ENCODE peak calls at places on chromosomes 2 and 18, in four cellular contexts. F, I, R and Z are unnamed samples.

GRCh38 chr2:137123241-137123640 is 357.9 kb downstream of the THSD7B start:
- DNase-seq in F (no peak), I (no peak), R (no peak), Z (no peak)

GRCh38 chr2:7795358-7796199 is 878.4 kb downstream of the RNF144A start:
- DNase-seq in F (no peak), I (no peak), R (peak; percentile 56), Z (no peak)

GRCh38 chr2:151795646-151796240 is 32.5 kb downstream of the ARL5A start:
- DNase-seq in F (no peak), I (no peak), R (no peak), Z (no peak)

GRCh38 chr2:127577208-127577475 is 41.7 kb downstream of the MYO7B start:
- DNase-seq in F (no peak), I (no peak), R (no peak), Z (peak; percentile 1)

GRCh38 chr2:144490857-144491256 is 29.1 kb downstream of the ZEB2 start:
- DNase-seq in F (no peak), I (no peak), R (no peak), Z (no peak)

GRCh38 chr18:69397096-69397495 is 3.6 kb upstream of the DOK6 start:
- DNase-seq in F (no peak), I (no peak), R (peak; percentile 7), Z (no peak)

GRCh38 chr2:234703258-234703657 is 206.4 kb upstream of the ARL4C start:
- DNase-seq in F (no peak), I (no peak), R (no peak), Z (no peak)

GRCh38 chr18:8882632-8883408 is 177.5 kb downstream of the MTCL1 start:
- DNase-seq in F (no peak), I (no peak), R (peak; percentile 37), Z (no peak)

GRCh38 chr2:151777911-151778310 is 43.6 kb upstream of the NEB start:
- DNase-seq in F (no peak), I (no peak), R (no peak), Z (no peak)

GRCh38 chr2:221389909-221390308 is 182.2 kb downstream of the EPHA4 start:
- DNase-seq in F (no peak), I (no peak), R (no peak), Z (no peak)

GRCh38 chr2:72367530-72368225 is 220.0 kb upstream of the CYP26B1 start:
- DNase-seq in F (peak; percentile 11), I (peak; percentile 51), R (peak; percentile 89), Z (peak; percentile 61)

GRCh38 chr2:44168684-44169154 is at the start of gene PPM1B:
- DNase-seq in F (peak; percentile 99), I (no peak), R (no peak), Z (peak; percentile 99)

GRCh38 chr2:26770986-26771586 is 7.0 kb downstream of the SLC35F6 start:
- DNase-seq in F (peak; percentile 63), I (peak; percentile 37), R (no peak), Z (peak; percentile 88)

GRCh38 chr2:119678021-119678656 is 862 bp upstream of the TMEM177 start:
- DNase-seq in F (peak; percentile 57), I (no peak), R (no peak), Z (no peak)

GRCh38 chr2:65300134-65300771 is 72.6 kb downstream of the ACTR2 start:
- DNase-seq in F (peak; percentile 49), I (no peak), R (no peak), Z (peak; percentile 72)

GRCh38 chr2:226378733-226379132 is 420.9 kb downstream of the IRS1 start:
- DNase-seq in F (no peak), I (no peak), R (no peak), Z (no peak)

GRCh38 chr18:62578980-62579511 is 56.2 kb downstream of the ZCCHC2 start:
- DNase-seq in F (no peak), I (no peak), R (no peak), Z (no peak)

GRCh38 chr18:80106482-80107051 is 2.5 kb upstream of the ADNP2 start:
- DNase-seq in F (no peak), I (no peak), R (no peak), Z (no peak)

DNA sequence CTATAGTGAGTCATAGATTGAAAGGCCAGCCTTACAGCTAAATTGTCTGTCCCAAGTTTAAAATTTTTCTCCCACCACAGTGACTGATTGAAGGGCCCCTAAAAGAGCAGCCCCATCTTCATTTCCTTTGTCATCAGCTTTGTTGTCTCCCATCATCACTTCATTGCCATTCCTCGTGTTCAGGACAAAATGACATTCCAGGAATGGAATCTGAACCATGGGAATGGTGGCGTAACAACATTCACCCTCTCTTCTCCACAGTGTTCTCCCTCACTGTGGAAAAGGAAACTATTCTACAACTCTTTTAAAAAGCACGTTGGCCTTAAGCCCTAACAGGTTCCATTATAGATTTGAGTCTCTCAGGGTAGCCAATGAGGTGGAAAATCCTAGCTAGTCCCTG is 52.1 kb downstream of the PSTPIP2 start:
- DNase-seq in F (no peak), I (no peak), R (no peak), Z (no peak)
- H3K9me3 ChIP-seq in F (no peaks in the 10 kb centered on the region), I (no peaks in the 10 kb centered on the region), R (no peaks in the 10 kb centered on the region), Z (no peaks in the 10 kb centered on the region)

DNA sequence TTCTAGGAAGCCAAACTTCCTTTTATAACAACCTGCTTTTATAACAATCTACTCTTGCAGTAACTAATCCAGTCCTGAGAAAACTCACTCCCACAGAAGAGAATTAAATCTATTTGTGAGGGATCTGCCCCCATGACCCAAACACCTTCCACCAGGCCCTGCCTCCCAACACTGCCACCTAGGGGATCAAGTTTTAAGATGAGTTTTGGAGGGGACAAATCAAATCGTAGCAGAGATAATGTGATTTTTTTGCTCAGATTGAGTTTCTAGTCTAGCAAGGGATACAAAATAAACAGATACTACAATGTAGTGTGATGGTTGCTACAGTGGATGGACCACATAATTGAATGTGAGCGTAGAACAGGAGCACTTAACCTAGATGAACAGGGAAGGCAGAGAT is 52.2 kb downstream of the NCOA1 start:
- DNase-seq in F (no peak), I (no peak), R (no peak), Z (no peak)
- H3K9me3 ChIP-seq in F (no peaks in the 10 kb centered on the region), I (peaks cover 25% of the 10 kb centered on the region), R (peaks cover 12% of the 10 kb centered on the region), Z (peaks cover 20% of the 10 kb centered on the region)

GRCh38 chr2:239190921-239191885 is 209.6 kb downstream of the HDAC4 start:
- DNase-seq in F (no peak), I (no peak), R (no peak), Z (no peak)
- H3K9me3 ChIP-seq in F (no peaks in the 10 kb centered on the region), I (no peaks in the 10 kb centered on the region), R (no peaks in the 10 kb centered on the region), Z (peaks cover 15% of the 10 kb centered on the region)

GRCh38 chr2:236847538-236848263 is 238.0 kb upstream of the COPS8 start:
- DNase-seq in F (no peak), I (no peak), R (no peak), Z (no peak)

GRCh38 chr2:236848467-236848866 is 237.2 kb upstream of the COPS8 start:
- DNase-seq in F (no peak), I (no peak), R (no peak), Z (no peak)

GRCh38 chr2:236847023-236847422 is 238.7 kb upstream of the COPS8 start:
- DNase-seq in F (no peak), I (no peak), R (no peak), Z (no peak)

GRCh38 chr2:236849940-236850339 is 235.7 kb upstream of the COPS8 start:
- DNase-seq in F (no peak), I (no peak), R (no peak), Z (no peak)

GRCh38 chr2:236849508-236849907 is 236.2 kb upstream of the COPS8 start:
- DNase-seq in F (no peak), I (no peak), R (no peak), Z (no peak)
- H3K9me3 ChIP-seq in F (no peaks in the 10 kb centered on the region), I (peaks cover 10% of the 10 kb centered on the region), R (peaks cover 6% of the 10 kb centered on the region), Z (no peaks in the 10 kb centered on the region)

GRCh38 chr2:3210257-3210656 is 167.4 kb downstream of the EIPR1 start:
- DNase-seq in F (no peak), I (no peak), R (no peak), Z (no peak)

GRCh38 chr2:3208179-3208578 is 169.4 kb downstream of the EIPR1 start:
- DNase-seq in F (no peak), I (no peak), R (no peak), Z (no peak)

GRCh38 chr2:3208591-3208990 is 169.0 kb downstream of the EIPR1 start:
- DNase-seq in F (no peak), I (no peak), R (no peak), Z (no peak)

GRCh38 chr2:3211256-3211970 is 166.2 kb downstream of the EIPR1 start:
- DNase-seq in F (no peak), I (no peak), R (no peak), Z (no peak)

GRCh38 chr2:3209258-3209657 is 168.4 kb downstream of the EIPR1 start:
- DNase-seq in F (no peak), I (no peak), R (no peak), Z (no peak)
- H3K9me3 ChIP-seq in F (no peaks in the 10 kb centered on the region), I (no peaks in the 10 kb centered on the region), R (no peaks in the 10 kb centered on the region), Z (no peaks in the 10 kb centered on the region)

DNA sequence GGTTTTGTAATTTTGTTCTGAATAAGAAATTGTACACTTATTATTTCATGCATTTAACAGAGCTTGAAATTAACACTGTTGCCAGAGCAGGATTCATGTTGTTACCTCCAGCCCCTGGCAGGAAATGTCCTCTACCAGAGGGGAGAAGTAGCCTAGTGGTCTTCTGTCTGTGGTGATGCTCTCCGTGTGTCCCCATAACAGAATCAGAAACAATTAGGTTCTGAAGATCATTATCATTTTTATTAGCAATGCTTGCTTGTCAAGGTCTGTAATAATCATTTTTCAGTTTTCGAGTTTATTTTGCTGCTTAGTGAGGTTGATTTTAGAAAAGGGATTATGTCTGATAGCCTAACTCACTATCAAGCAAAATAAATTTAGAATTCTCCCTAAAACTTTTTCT is 116.6 kb upstream of the CNTNAP5 start:
- DNase-seq in F (no peak), I (no peak), R (no peak), Z (no peak)
- H3K9me3 ChIP-seq in F (no peaks in the 10 kb centered on the region), I (peaks cover 3% of the 10 kb centered on the region), R (no peaks in the 10 kb centered on the region), Z (no peaks in the 10 kb centered on the region)

GRCh38 chr2:34266908-34267697 is 668.0 kb upstream of the FAM98A start:
- DNase-seq in F (no peak), I (no peak), R (no peak), Z (no peak)

DNA sequence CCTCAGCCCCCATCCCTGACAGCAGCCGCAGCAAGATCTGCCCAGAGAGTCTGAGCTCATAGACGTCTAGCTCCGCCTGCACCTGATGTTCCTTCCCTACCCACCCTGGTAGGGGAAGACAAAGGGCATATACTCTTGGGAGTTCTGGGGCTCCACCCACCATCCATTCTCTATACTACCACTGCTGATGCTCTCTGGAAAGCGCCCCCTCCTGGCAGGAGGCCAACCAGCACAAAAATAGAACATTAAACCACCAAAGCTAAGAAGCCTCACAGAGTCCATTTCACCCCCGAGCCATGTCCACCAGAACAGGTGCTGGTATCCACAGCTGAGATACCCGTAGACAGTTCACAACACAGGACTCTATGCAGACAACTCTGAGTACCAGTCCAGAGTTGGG is 662.6 kb upstream of the FAM98A start:
- DNase-seq in F (no peak), I (no peak), R (peak; percentile 6), Z (no peak)
- H3K9me3 ChIP-seq in F (no peaks in the 10 kb centered on the region), I (no peaks in the 10 kb centered on the region), R (no peaks in the 10 kb centered on the region), Z (no peaks in the 10 kb centered on the region)

GRCh38 chr2:200032895-200033294 is 77.5 kb downstream of the MAIP1 start:
- DNase-seq in F (no peak), I (no peak), R (no peak), Z (no peak)

GRCh38 chr2:200025717-200026116 is 70.3 kb downstream of the MAIP1 start:
- DNase-seq in F (no peak), I (no peak), R (no peak), Z (no peak)

GRCh38 chr2:200026312-200026711 is 70.9 kb downstream of the MAIP1 start:
- DNase-seq in F (no peak), I (no peak), R (no peak), Z (peak; percentile 22)

GRCh38 chr2:200026838-200027237 is 71.5 kb downstream of the MAIP1 start:
- DNase-seq in F (no peak), I (no peak), R (no peak), Z (peak; percentile 13)

GRCh38 chr2:200028998-200029397 is 73.6 kb downstream of the MAIP1 start:
- DNase-seq in F (no peak), I (no peak), R (no peak), Z (no peak)
- H3K9me3 ChIP-seq in F (no peaks in the 10 kb centered on the region), I (no peaks in the 10 kb centered on the region), R (no peaks in the 10 kb centered on the region), Z (no peaks in the 10 kb centered on the region)